ENCODE peak calls at places on chromosomes 13 and 19, in six cellular contexts. V is WERI-Rb-1, N is NCI-H748 treated with DMSO at 0.1 percent for 48 hours, X is A549, B is HT1080, C is PC-3. G is an unnamed sample.
A peak's percentile ranks its signal among the peaks of the same experiment; 100 is the strongest.

GRCh38 chr13:33280550-33280905 is 5.0 kb downstream of the STARD13 start:
- DNase-seq in X (no peak), B (no peak), V (no peak), C (no peak), N (no peak), G (no peak)

GRCh38 chr13:38421590-38422560 is 72.2 kb downstream of the UFM1 start:
- DNase-seq in C (no peak), B (no peak), X (no peak), V (no peak), N (no peak), G (no peak)

GRCh38 chr13:67147257-67148218 is 82.6 kb downstream of the PCDH9 start:
- DNase-seq in N (no peak), C (peak; percentile 14), X (no peak), V (no peak), B (peak; percentile 58), G (no peak)

GRCh38 chr19:11551603-11552235 is 7.3 kb downstream of the ELOF1 start:
- DNase-seq in X (no peak), N (no peak), V (peak; percentile 38), B (no peak), C (no peak), G (no peak)

GRCh38 chr13:63625869-63626268 is 2210.2 kb upstream of the PCDH20 start:
- DNase-seq in B (peak; percentile 54), N (no peak), V (no peak), X (no peak), C (peak; percentile 21), G (no peak)

GRCh38 chr19:4327877-4328242 is 10.8 kb downstream of the STAP2 start:
- DNase-seq in C (no peak), X (no peak), V (no peak), N (no peak), B (no peak), G (no peak)

GRCh38 chr19:6528544-6529121 is 2.2 kb upstream of the TNFSF9 start:
- DNase-seq in N (no peak), V (no peak), X (no peak), B (no peak), C (no peak), G (no peak)

GRCh38 chr19:45340232-45340898 is at the start of gene KLC3:
- DNase-seq in X (peak; percentile 26), B (no peak), C (peak; percentile 70), N (peak; percentile 45), V (peak; percentile 47), G (peak; percentile 68)

GRCh38 chr19:11410682-11411081 is 8.4 kb downstream of the RGL3 start:
- DNase-seq in N (no peak), X (no peak), V (no peak), C (peak; percentile 65), B (peak; percentile 63), G (no peak)

GRCh38 chr13:43269037-43269476 is 245.7 kb downstream of the DNAJC15 start:
- DNase-seq in N (no peak), V (no peak), X (peak; percentile 34), B (peak; percentile 91), C (peak; percentile 90), G (peak; percentile 86)

GRCh38 chr13:81686877-81687276 is 1346.0 kb upstream of the SPRY2 start:
- DNase-seq in V (no peak), X (no peak), C (no peak), N (peak; percentile 16), B (peak; percentile 9), G (no peak)

GRCh38 chr13:71851541-71851940 is 15.5 kb downstream of the DACH1 start:
- DNase-seq in C (no peak), N (no peak), X (no peak), B (no peak), V (no peak), G (no peak)

GRCh38 chr19:41322451-41322850 is 12.5 kb downstream of the CCDC97 start:
- DNase-seq in B (no peak), N (no peak), V (no peak), C (no peak), X (no peak), G (no peak)

GRCh38 chr13:44329909-44330545 is 43.6 kb upstream of the SERP2 start:
- DNase-seq in N (no peak), V (no peak), X (no peak), B (no peak), C (no peak), G (no peak)

GRCh38 chr13:80030491-80030890 is 310.4 kb downstream of the SPRY2 start:
- DNase-seq in B (peak; percentile 63), V (no peak), C (peak; percentile 88), X (no peak), N (no peak), G (no peak)

GRCh38 chr19:35501684-35502083 is 11.4 kb upstream of the KRTDAP start:
- DNase-seq in V (no peak), B (peak; percentile 53), N (no peak), X (no peak), C (no peak), G (no peak)

GRCh38 chr13:64723735-64724134 is 2506.4 kb downstream of the PCDH9 start:
- DNase-seq in B (peak; percentile 95), X (peak; percentile 33), C (peak; percentile 93), V (no peak), N (no peak), G (peak; percentile 65)